ENCODE peak calls at places on chromosomes 3 and 15, in nine cellular contexts. Y is dorsolateral prefrontal cortex, W is A549, J is brain microvascular endothelial cell, F is B cell, R is RWPE1, O is GM23338, T is hepatocyte, Q is endodermal cell. K is an unnamed sample.

GRCh38 chr3:30752961-30753360 is 141.5 kb downstream of the GADL1 start:
- DNase-seq in Y (no peak), F (no peak), R (peak), T (peak), J (peak), Q (no peak), W (peak), O (no peak), K (peak)

GRCh38 chr3:40309925-40310635 is 573 bp downstream of the EIF1B start:
- DNase-seq in J (no peak), Q (peak), O (peak), W (no peak), R (peak), T (peak), Y (peak), F (peak), K (peak)

GRCh38 chr3:46085421-46086082 is 58.3 kb upstream of the XCR1 start:
- DNase-seq in R (no peak), Y (no peak), T (no peak), W (no peak), Q (no peak), O (no peak), J (no peak), F (no peak), K (no peak)

GRCh38 chr3:98791341-98792325 is 28.5 kb downstream of the ST3GAL6 start:
- DNase-seq in R (no peak), Y (no peak), T (no peak), O (no peak), W (no peak), J (no peak), Q (no peak), F (no peak), K (peak)

GRCh38 chr15:79140846-79141570 is 50.4 kb upstream of the RASGRF1 start:
- DNase-seq in J (no peak), T (no peak), R (no peak), F (no peak), Q (no peak), W (no peak), Y (no peak), O (no peak), K (no peak)

GRCh38 chr3:23668430-23668904 is 137.3 kb upstream of the UBE2E1 start:
- DNase-seq in R (peak), J (peak), F (no peak), T (peak), Y (no peak), W (peak), Q (no peak), O (no peak), K (peak)

GRCh38 chr15:27956285-27956684 is 142.8 kb downstream of the OCA2 start:
- DNase-seq in Y (no peak), R (peak), T (peak), F (no peak), W (no peak), O (no peak), J (no peak), Q (no peak), K (no peak)

GRCh38 chr15:75170711-75171341 is 30.9 kb upstream of the C15orf39 start:
- DNase-seq in J (no peak), T (no peak), W (no peak), Q (no peak), F (no peak), O (no peak), R (peak), Y (no peak), K (peak)

GRCh38 chr3:135997554-135998320 is 32.2 kb downstream of the PPP2R3A start:
- DNase-seq in O (no peak), W (no peak), R (no peak), F (no peak), Y (no peak), J (no peak), T (no peak), Q (no peak), K (no peak)

GRCh38 chr3:71310595-71311319 is 272.8 kb downstream of the FOXP1 start:
- DNase-seq in J (peak), F (no peak), O (peak), Y (no peak), W (no peak), Q (peak), R (no peak), T (no peak), K (peak)

GRCh38 chr3:159818399-159818798 is 170.2 kb upstream of the IL12A start:
- DNase-seq in W (no peak), O (peak), T (no peak), J (no peak), Q (peak), R (no peak), F (no peak), Y (no peak), K (no peak)

GRCh38 chr15:42737529-42738328 is 801 bp upstream of the CDAN1 start:
- DNase-seq in W (no peak), F (no peak), O (no peak), T (no peak), Y (no peak), Q (no peak), J (no peak), R (no peak), K (peak)

GRCh38 chr3:116886202-116886893 is 176.8 kb downstream of the TUSC7 start:
- DNase-seq in F (no peak), J (no peak), T (no peak), Q (no peak), O (no peak), R (no peak), Y (no peak), W (no peak), K (no peak)

GRCh38 chr3:11764931-11765363 is 81.7 kb downstream of the TAMM41 start:
- DNase-seq in F (no peak), Y (no peak), R (peak), T (no peak), W (no peak), J (peak), O (no peak), Q (no peak), K (peak)

GRCh38 chr3:45546636-45547201 is 47.8 kb upstream of the LIMD1 start:
- DNase-seq in F (no peak), R (no peak), Y (no peak), W (no peak), O (peak), J (no peak), Q (peak), T (no peak), K (no peak)

GRCh38 chr15:59456114-59456513 is 18.1 kb downstream of the FAM81A start:
- DNase-seq in F (no peak), W (no peak), R (peak), Y (no peak), O (no peak), T (peak), J (no peak), Q (no peak), K (no peak)

GRCh38 chr15:36414670-36415069 is 164.8 kb upstream of the CDIN1 start:
- DNase-seq in Y (no peak), R (no peak), Q (no peak), T (no peak), J (peak), O (no peak), F (no peak), W (no peak), K (peak)

GRCh38 chr3:63656791-63657190 is 4.3 kb downstream of the SNTN start:
- DNase-seq in O (no peak), Q (no peak), R (peak), T (no peak), Y (no peak), F (no peak), W (no peak), J (peak), K (peak)

GRCh38 chr3:33787328-33788009 is 11.0 kb upstream of the PDCD6IP start:
- DNase-seq in Y (peak), O (peak), J (peak), R (peak), W (peak), T (peak), Q (peak), F (peak), K (peak)

GRCh38 chr15:28109626-28110415 is 10.7 kb upstream of the OCA2 start:
- DNase-seq in Y (no peak), F (no peak), Q (peak), R (no peak), O (no peak), T (no peak), J (no peak), W (no peak), K (no peak)

GRCh38 chr3:192916455-192917257 is 1.0 kb downstream of the MB21D2 start:
- DNase-seq in R (peak), F (no peak), T (peak), Q (peak), W (peak), Y (peak), J (peak), O (peak), K (peak)
- TF ChIP-seq CTCF in R (no peak), F (no peak), T (no peak), Q (peak), W (no peak), Y (no peak), J (no peak), O (no peak), K (no peak)

GRCh38 chr3:9508781-9509180 is 44.8 kb downstream of the LHFPL4 start:
- DNase-seq in R (no peak), O (peak), Q (peak), F (no peak), J (no peak), Y (peak), W (no peak), T (no peak), K (no peak)
- TF ChIP-seq CTCF in R (no peak), O (no peak), Q (peak), F (no peak), J (no peak), Y (no peak), W (no peak), T (no peak), K (no peak)

GRCh38 chr15:84748274-84749110 is at the start of gene ZNF592:
- DNase-seq in T (peak), F (peak), Q (peak), O (peak), W (peak), Y (peak), J (peak), R (peak), K (peak)
- TF ChIP-seq CTCF in T (no peak), F (no peak), Q (peak), O (no peak), W (peak), Y (no peak), J (peak), R (peak), K (no peak)

GRCh38 chr15:89321521-89322410 is 12.9 kb downstream of the POLG start:
- DNase-seq in T (no peak), Y (no peak), R (no peak), F (no peak), Q (peak), J (no peak), W (no peak), O (peak), K (no peak)
- TF ChIP-seq CTCF in T (no peak), Y (no peak), R (no peak), F (no peak), Q (peak), J (no peak), W (no peak), O (peak), K (peak)

DNA sequence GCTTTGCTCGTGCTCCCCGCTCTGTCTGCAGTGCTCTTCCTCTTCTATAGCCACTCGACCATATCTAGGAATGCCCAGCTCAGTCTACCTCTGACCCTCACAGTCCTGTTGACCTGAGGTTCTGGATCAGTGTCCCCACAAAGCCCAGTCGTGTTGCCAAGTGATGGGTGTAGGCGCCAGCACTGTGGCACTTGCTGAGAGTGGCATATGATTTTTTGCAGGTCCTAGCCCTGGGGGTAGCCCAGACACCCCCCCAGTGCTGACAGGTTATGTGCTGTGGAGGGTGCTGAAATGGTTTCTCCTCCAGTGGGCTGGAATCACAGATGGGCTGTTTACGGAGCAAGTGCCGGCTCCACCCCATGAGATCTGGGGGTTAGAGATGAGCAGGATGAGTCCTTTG is 32.5 kb downstream of the ACAD9 start:
- DNase-seq in F (no peak), O (no peak), Y (no peak), R (no peak), W (no peak), T (no peak), J (no peak), Q (peak), K (no peak)
- TF ChIP-seq CTCF in F (no peak), O (no peak), Y (no peak), R (no peak), W (no peak), T (no peak), J (no peak), Q (no peak), K (no peak)